ENCODE peak calls at places on chromosomes 6 and 20, in four cellular contexts. One of them, this sample, is unnamed.

GRCh38 chr6:14381225-14381887 is 263.8 kb downstream of the CD83 start:
- DNase-seq in HL-60: no peak
- DNase-seq in transverse colon: no peak
- DNase-seq in suprapubic skin: no peak
- DNase-seq in this sample: no peak

GRCh38 chr6:151509048-151509447 is 15.2 kb downstream of the CCDC170 start:
- DNase-seq in suprapubic skin: no peak
- DNase-seq in transverse colon: no peak
- DNase-seq in HL-60: no peak
- DNase-seq in this sample: no peak

GRCh38 chr6:167094820-167095637 is 27.9 kb upstream of the CCR6 start:
- DNase-seq in HL-60: no peak
- DNase-seq in suprapubic skin: no peak
- DNase-seq in transverse colon: no peak
- DNase-seq in this sample: peak

GRCh38 chr20:12982098-12982497 is 26.7 kb upstream of the SPTLC3 start:
- DNase-seq in transverse colon: no peak
- DNase-seq in HL-60: no peak
- DNase-seq in suprapubic skin: no peak
- DNase-seq in this sample: no peak

GRCh38 chr6:89007209-89008001 is 44.0 kb upstream of the RNGTT start:
- DNase-seq in transverse colon: no peak
- DNase-seq in suprapubic skin: no peak
- DNase-seq in HL-60: no peak
- DNase-seq in this sample: no peak

GRCh38 chr20:10919549-10920140 is 245.8 kb upstream of the JAG1 start:
- DNase-seq in HL-60: no peak
- DNase-seq in suprapubic skin: no peak
- DNase-seq in transverse colon: no peak
- DNase-seq in this sample: no peak

GRCh38 chr6:4904461-4904860 is 99.4 kb downstream of the RPP40 start:
- DNase-seq in transverse colon: no peak
- DNase-seq in HL-60: no peak
- DNase-seq in suprapubic skin: no peak
- DNase-seq in this sample: no peak

GRCh38 chr6:108080010-108080780 is 5.7 kb upstream of the OSTM1 start:
- DNase-seq in HL-60: no peak
- DNase-seq in transverse colon: no peak
- DNase-seq in suprapubic skin: no peak
- DNase-seq in this sample: no peak

GRCh38 chr6:83590413-83590812 is 78.1 kb downstream of the PRSS35 start:
- DNase-seq in transverse colon: no peak
- DNase-seq in HL-60: peak
- DNase-seq in suprapubic skin: no peak
- DNase-seq in this sample: no peak

GRCh38 chr6:20467437-20467836 is 65.8 kb downstream of the E2F3 start:
- DNase-seq in HL-60: no peak
- DNase-seq in transverse colon: no peak
- DNase-seq in suprapubic skin: no peak
- DNase-seq in this sample: no peak

GRCh38 chr6:165689699-165690098 is 26.7 kb upstream of the PDE10A start:
- DNase-seq in HL-60: no peak
- DNase-seq in suprapubic skin: no peak
- DNase-seq in transverse colon: no peak
- DNase-seq in this sample: no peak

GRCh38 chr20:12906401-12906800 is 102.4 kb upstream of the SPTLC3 start:
- DNase-seq in HL-60: no peak
- DNase-seq in transverse colon: no peak
- DNase-seq in suprapubic skin: no peak
- DNase-seq in this sample: no peak

GRCh38 chr20:31605902-31606677 is 1.0 kb downstream of the ID1 start:
- DNase-seq in HL-60: no peak
- DNase-seq in transverse colon: peak
- DNase-seq in suprapubic skin: peak
- DNase-seq in this sample: no peak

GRCh38 chr20:24610341-24611115 is 141.1 kb downstream of the SYNDIG1 start:
- DNase-seq in suprapubic skin: no peak
- DNase-seq in transverse colon: no peak
- DNase-seq in HL-60: no peak
- DNase-seq in this sample: no peak

GRCh38 chr6:1719922-1720321 is 110.2 kb downstream of the FOXC1 start:
- DNase-seq in suprapubic skin: no peak
- DNase-seq in HL-60: no peak
- DNase-seq in transverse colon: no peak
- DNase-seq in this sample: no peak

GRCh38 chr6:154592199-154592860 is 81.8 kb upstream of the CNKSR3 start:
- DNase-seq in HL-60: no peak
- DNase-seq in transverse colon: no peak
- DNase-seq in suprapubic skin: no peak
- DNase-seq in this sample: no peak

GRCh38 chr6:99467509-99468106 is 42.5 kb upstream of the PNISR start:
- DNase-seq in transverse colon: no peak
- DNase-seq in suprapubic skin: no peak
- DNase-seq in HL-60: no peak
- DNase-seq in this sample: no peak

GRCh38 chr6:136921521-136921935 is 573 bp upstream of the SLC35D3 start:
- DNase-seq in suprapubic skin: no peak
- DNase-seq in HL-60: no peak
- DNase-seq in transverse colon: peak
- DNase-seq in this sample: no peak

GRCh38 chr6:13357551-13358075 is 29.3 kb upstream of the TBC1D7 start:
- DNase-seq in HL-60: no peak
- DNase-seq in suprapubic skin: no peak
- DNase-seq in transverse colon: no peak
- DNase-seq in this sample: no peak

GRCh38 chr6:82704048-82704447 is 340.4 kb downstream of the TPBG start:
- DNase-seq in HL-60: no peak
- DNase-seq in suprapubic skin: no peak
- DNase-seq in transverse colon: no peak
- DNase-seq in this sample: no peak

GRCh38 chr6:14743465-14744211 is 502.2 kb upstream of the JARID2 start:
- DNase-seq in suprapubic skin: peak
- DNase-seq in HL-60: peak
- DNase-seq in transverse colon: peak
- DNase-seq in this sample: no peak

GRCh38 chr20:1184638-1185315 is at the start of gene TMEM74B:
- DNase-seq in HL-60: no peak
- DNase-seq in transverse colon: no peak
- DNase-seq in suprapubic skin: no peak
- DNase-seq in this sample: no peak

GRCh38 chr6:109790131-109790530 is 99.0 kb downstream of the FIG4 start:
- DNase-seq in suprapubic skin: no peak
- DNase-seq in transverse colon: no peak
- DNase-seq in HL-60: no peak
- DNase-seq in this sample: no peak

GRCh38 chr6:117677553-117678131 is 2.4 kb downstream of the NUS1 start:
- DNase-seq in HL-60: peak
- DNase-seq in suprapubic skin: no peak
- DNase-seq in transverse colon: no peak
- DNase-seq in this sample: no peak

GRCh38 chr20:9112541-9113515 is 43.9 kb downstream of the PLCB4 start:
- DNase-seq in HL-60: no peak
- DNase-seq in transverse colon: no peak
- DNase-seq in suprapubic skin: no peak
- DNase-seq in this sample: no peak

GRCh38 chr6:132354517-132355167 is 46.6 kb downstream of the MOXD1 start:
- DNase-seq in transverse colon: peak
- DNase-seq in HL-60: peak
- DNase-seq in suprapubic skin: no peak
- DNase-seq in this sample: no peak

GRCh38 chr6:90494067-90494773 is 92.7 kb downstream of the MAP3K7 start:
- DNase-seq in HL-60: no peak
- DNase-seq in suprapubic skin: no peak
- DNase-seq in transverse colon: no peak
- DNase-seq in this sample: no peak

GRCh38 chr20:48624315-48625020 is 203.3 kb downstream of the PREX1 start:
- DNase-seq in transverse colon: no peak
- DNase-seq in HL-60: no peak
- DNase-seq in suprapubic skin: no peak
- DNase-seq in this sample: no peak

GRCh38 chr20:64230461-64231145 is 24.9 kb upstream of the PCMTD2 start:
- DNase-seq in transverse colon: no peak
- DNase-seq in HL-60: no peak
- DNase-seq in suprapubic skin: no peak
- DNase-seq in this sample: no peak

GRCh38 chr6:134636221-134636830 is 313.6 kb downstream of the ALDH8A1 start:
- DNase-seq in transverse colon: peak
- DNase-seq in suprapubic skin: no peak
- DNase-seq in HL-60: no peak
- DNase-seq in this sample: no peak

GRCh38 chr20:53841741-53842140 is 228.7 kb downstream of the BCAS1 start:
- DNase-seq in suprapubic skin: no peak
- DNase-seq in transverse colon: no peak
- DNase-seq in HL-60: no peak
- DNase-seq in this sample: no peak
- TF ChIP-seq POLR2AphosphoS5 in suprapubic skin: no peak
- TF ChIP-seq POLR2AphosphoS5 in transverse colon: no peak
- TF ChIP-seq POLR2AphosphoS5 in HL-60: no peak
- TF ChIP-seq POLR2AphosphoS5 in this sample: no peak

GRCh38 chr6:18122128-18123093 is at the start of gene NHLRC1:
- DNase-seq in suprapubic skin: peak
- DNase-seq in HL-60: peak
- DNase-seq in transverse colon: peak
- DNase-seq in this sample: peak
- TF ChIP-seq POLR2AphosphoS5 in suprapubic skin: peak
- TF ChIP-seq POLR2AphosphoS5 in HL-60: peak
- TF ChIP-seq POLR2AphosphoS5 in transverse colon: peak
- TF ChIP-seq POLR2AphosphoS5 in this sample: no peak

GRCh38 chr6:158334534-158334933 is 22.3 kb downstream of the TULP4 start:
- DNase-seq in HL-60: no peak
- DNase-seq in transverse colon: no peak
- DNase-seq in suprapubic skin: no peak
- DNase-seq in this sample: no peak

GRCh38 chr6:158337332-158337731 is 25.1 kb downstream of the TULP4 start:
- DNase-seq in transverse colon: no peak
- DNase-seq in HL-60: no peak
- DNase-seq in suprapubic skin: no peak
- DNase-seq in this sample: no peak

GRCh38 chr6:158333094-158333493 is 20.8 kb downstream of the TULP4 start:
- DNase-seq in suprapubic skin: no peak
- DNase-seq in HL-60: no peak
- DNase-seq in transverse colon: no peak
- DNase-seq in this sample: no peak

GRCh38 chr6:158340252-158340651 is 28.0 kb downstream of the TULP4 start:
- DNase-seq in suprapubic skin: no peak
- DNase-seq in transverse colon: no peak
- DNase-seq in HL-60: no peak
- DNase-seq in this sample: no peak

GRCh38 chr6:158338311-158339112 is 26.2 kb downstream of the TULP4 start:
- DNase-seq in suprapubic skin: no peak
- DNase-seq in HL-60: no peak
- DNase-seq in transverse colon: no peak
- DNase-seq in this sample: no peak
- TF ChIP-seq POLR2AphosphoS5 in suprapubic skin: no peak
- TF ChIP-seq POLR2AphosphoS5 in HL-60: no peak
- TF ChIP-seq POLR2AphosphoS5 in transverse colon: no peak
- TF ChIP-seq POLR2AphosphoS5 in this sample: no peak

GRCh38 chr6:113860165-113860955 is 3.2 kb downstream of the MARCKS start:
- DNase-seq in HL-60: no peak
- DNase-seq in suprapubic skin: peak
- DNase-seq in transverse colon: peak
- DNase-seq in this sample: no peak
- TF ChIP-seq POLR2AphosphoS5 in HL-60: no peak
- TF ChIP-seq POLR2AphosphoS5 in suprapubic skin: no peak
- TF ChIP-seq POLR2AphosphoS5 in transverse colon: no peak
- TF ChIP-seq POLR2AphosphoS5 in this sample: no peak